ENCODE peak calls at places on chromosomes 16 and 17, in eight cellular contexts. C is AG04450, F is heart left ventricle, R is lower leg skin, G is GM12865, V is AG04449, X is PC-3, B is A549. O is an unnamed sample.

GRCh38 chr16:70737377-70738082 is 51.7 kb upstream of the MTSS2 start:
- DNase-seq in F (peak), B (no peak), C (peak), R (peak), G (peak), X (no peak), V (peak), O (no peak)

GRCh38 chr16:50021509-50021908 is 3.5 kb upstream of the CNEP1R1 start:
- DNase-seq in X (no peak), C (no peak), G (peak), F (no peak), R (no peak), B (peak), V (no peak), O (no peak)

GRCh38 chr17:10099051-10099571 is 99.3 kb downstream of the GAS7 start:
- DNase-seq in X (no peak), R (peak), G (no peak), F (no peak), V (peak), B (no peak), C (no peak), O (no peak)

GRCh38 chr17:78172284-78173024 is 4.1 kb downstream of the SYNGR2 start:
- DNase-seq in X (no peak), B (peak), V (no peak), C (no peak), G (peak), F (peak), R (peak), O (no peak)

GRCh38 chr17:33084755-33085154 is 93.1 kb downstream of the SPACA3 start:
- DNase-seq in X (no peak), V (no peak), G (no peak), F (no peak), C (no peak), B (no peak), R (no peak), O (no peak)

GRCh38 chr17:57574040-57574513 is 171.0 kb downstream of the CCDC182 start:
- DNase-seq in X (peak), R (no peak), G (no peak), B (no peak), V (no peak), F (peak), C (no peak), O (no peak)

GRCh38 chr16:65961491-65962143 is 404.9 kb upstream of the CDH5 start:
- DNase-seq in F (no peak), X (no peak), B (no peak), R (no peak), G (peak), C (no peak), V (no peak), O (no peak)

GRCh38 chr17:8574687-8575086 is 55.8 kb downstream of the MYH10 start:
- DNase-seq in B (peak), F (peak), R (no peak), X (no peak), C (no peak), G (no peak), V (no peak), O (no peak)

GRCh38 chr17:71084219-71084618 is 914.9 kb downstream of the KCNJ2 start:
- DNase-seq in V (no peak), C (no peak), B (peak), G (peak), X (peak), R (no peak), F (no peak), O (no peak)

GRCh38 chr17:78342438-78343098 is 17.3 kb downstream of the SOCS3 start:
- DNase-seq in V (no peak), B (peak), R (peak), F (peak), X (peak), G (no peak), C (no peak), O (no peak)

GRCh38 chr17:56917559-56918296 is 3.9 kb upstream of the TRIM25 start:
- DNase-seq in B (no peak), X (no peak), F (no peak), V (no peak), G (no peak), C (no peak), R (no peak), O (no peak)

GRCh38 chr16:30084096-30084815 is 7.5 kb downstream of the TBX6 start:
- DNase-seq in F (no peak), V (no peak), G (no peak), R (no peak), B (no peak), X (no peak), C (no peak), O (no peak)

GRCh38 chr16:76835319-76835718 is 355.7 kb upstream of the MON1B start:
- DNase-seq in B (peak), G (no peak), X (no peak), C (no peak), R (no peak), F (no peak), V (no peak), O (no peak)

GRCh38 chr16:89489040-89489721 is 1.2 kb downstream of the ANKRD11 start:
- DNase-seq in C (peak), B (peak), X (peak), G (peak), R (peak), F (peak), V (peak), O (peak)

GRCh38 chr17:19250421-19251141 is 13.4 kb downstream of the EPN2 start:
- DNase-seq in X (no peak), V (no peak), F (peak), G (no peak), B (no peak), C (no peak), R (peak), O (no peak)

GRCh38 chr16:80319181-80319580 is 221.6 kb upstream of the DYNLRB2 start:
- DNase-seq in C (no peak), G (peak), B (no peak), V (no peak), F (no peak), R (no peak), X (peak), O (no peak)

GRCh38 chr17:77924757-77925336 is 33.7 kb upstream of the TNRC6C start:
- DNase-seq in X (no peak), R (no peak), C (no peak), G (no peak), F (peak), V (no peak), B (no peak), O (no peak)

GRCh38 chr16:71867934-71868333 is 16.0 kb downstream of the ZNF821 start:
- DNase-seq in V (no peak), F (no peak), G (no peak), X (no peak), B (no peak), R (peak), C (no peak), O (no peak)

GRCh38 chr17:74599531-74599939 is 7.5 kb upstream of the CD300LD start:
- DNase-seq in F (no peak), X (no peak), G (no peak), R (no peak), V (no peak), C (no peak), B (no peak), O (no peak)

GRCh38 chr17:42670199-42670924 is 6.4 kb downstream of the PLEKHH3 start:
- DNase-seq in X (no peak), F (no peak), C (no peak), R (no peak), G (no peak), V (no peak), B (no peak), O (no peak)

GRCh38 chr17:76497979-76498885 is 3.0 kb downstream of the RHBDF2 start:
- DNase-seq in R (peak), G (peak), C (peak), F (peak), X (peak), B (peak), V (no peak), O (peak)

GRCh38 chr16:68354816-68355215 is 44.0 kb downstream of the PRMT7 start:
- DNase-seq in X (no peak), C (no peak), R (no peak), F (no peak), B (no peak), V (no peak), G (no peak), O (no peak)

GRCh38 chr16:68357521-68357922 is 46.7 kb downstream of the PRMT7 start:
- DNase-seq in F (no peak), R (no peak), G (no peak), C (no peak), V (no peak), X (no peak), B (no peak), O (no peak)

GRCh38 chr16:68356919-68357286 is 46.1 kb downstream of the PRMT7 start:
- DNase-seq in G (no peak), R (no peak), X (no peak), C (no peak), B (no peak), F (no peak), V (no peak), O (no peak)

GRCh38 chr16:68356249-68356918 is 45.6 kb downstream of the PRMT7 start:
- DNase-seq in C (no peak), F (no peak), B (no peak), V (no peak), G (peak), X (no peak), R (no peak), O (no peak)

DNA sequence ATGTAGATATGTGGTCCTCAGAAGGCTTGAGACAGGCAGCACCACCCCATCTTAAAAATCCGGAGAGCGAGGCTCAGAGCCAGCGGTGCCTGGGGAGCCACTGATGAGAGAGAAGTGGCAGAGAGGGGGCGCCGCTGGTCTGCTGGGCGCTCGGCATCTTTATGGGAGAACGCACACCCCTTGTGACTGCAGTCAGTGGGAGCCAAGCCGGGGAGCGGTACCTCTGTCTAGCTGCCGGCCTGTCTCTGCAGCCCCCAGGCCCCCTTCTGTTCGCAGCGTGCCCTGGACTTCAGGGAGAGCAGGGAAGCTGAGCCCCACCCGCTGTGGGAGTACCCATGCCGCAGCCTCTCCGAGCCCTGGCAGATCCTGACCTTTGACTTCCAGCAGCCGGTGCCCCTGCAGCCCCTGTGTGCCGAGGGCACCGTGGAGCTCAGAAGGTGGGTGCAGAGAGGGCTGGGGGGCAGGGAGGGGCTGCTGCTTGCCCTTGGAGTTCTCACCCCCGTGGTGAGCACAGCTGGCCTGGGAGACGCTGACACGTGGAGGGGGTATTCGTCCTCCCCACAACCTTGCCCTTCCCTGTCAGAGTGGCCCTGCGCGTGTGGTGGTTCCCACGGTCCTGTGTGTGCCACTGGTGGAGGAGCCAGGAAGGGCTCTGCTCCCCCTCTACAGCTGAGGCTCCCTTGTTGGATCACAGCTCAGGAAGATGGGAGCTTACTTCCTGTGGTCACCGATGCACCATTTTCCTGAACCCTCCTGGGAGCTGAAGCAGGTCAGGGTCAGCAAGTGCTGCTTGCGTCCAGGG is 44.8 kb downstream of the PRMT7 start:
- DNase-seq in X (no peak), R (no peak), F (no peak), G (peak), B (no peak), C (no peak), V (no peak), O (no peak)
- TF ChIP-seq CTCF in X (peak), R (no peak), F (no peak), G (no peak), B (no peak), C (no peak), V (no peak), O (no peak)

DNA sequence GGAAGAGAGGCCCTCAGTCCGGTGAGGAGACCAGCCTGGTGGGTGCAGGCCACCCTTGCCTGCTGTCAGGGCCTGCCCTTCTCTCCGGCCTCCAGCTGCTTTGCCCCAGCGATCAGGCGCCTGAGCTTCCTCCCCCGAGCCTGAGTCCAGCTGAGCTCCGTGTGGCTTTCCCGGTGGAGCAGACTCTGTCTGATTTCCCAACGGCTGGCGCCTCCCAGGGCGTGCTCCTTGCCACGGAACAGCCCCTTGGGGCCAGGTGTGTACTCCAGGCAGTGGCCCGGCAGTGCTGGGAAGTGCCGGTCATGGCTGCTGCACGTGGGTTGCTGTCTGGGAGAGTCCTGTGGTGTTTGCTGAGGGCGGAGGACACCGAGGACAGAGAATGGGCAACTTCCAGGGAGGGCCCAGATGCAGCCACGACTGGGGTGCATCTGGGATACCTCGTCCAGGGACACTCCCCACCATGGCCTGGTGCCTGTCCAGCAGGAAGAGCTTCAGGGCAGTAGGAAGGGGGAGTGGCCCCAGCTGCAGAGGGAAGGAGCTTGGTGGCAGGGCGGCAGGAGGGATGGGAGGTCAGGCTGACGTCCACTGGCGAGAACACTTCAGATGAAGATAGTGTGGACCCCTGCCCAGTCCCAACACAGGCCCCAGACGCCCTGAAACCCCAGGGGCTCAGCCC is 22.5 kb downstream of the METRNL start:
- DNase-seq in G (no peak), B (no peak), C (no peak), R (no peak), F (no peak), X (no peak), V (no peak), O (no peak)
- H3K4me3 ChIP-seq in G (no peak), B (no peak), C (no peak), R (no peak), F (no peak), X (no peak), V (no peak), O (no peak)

DNA sequence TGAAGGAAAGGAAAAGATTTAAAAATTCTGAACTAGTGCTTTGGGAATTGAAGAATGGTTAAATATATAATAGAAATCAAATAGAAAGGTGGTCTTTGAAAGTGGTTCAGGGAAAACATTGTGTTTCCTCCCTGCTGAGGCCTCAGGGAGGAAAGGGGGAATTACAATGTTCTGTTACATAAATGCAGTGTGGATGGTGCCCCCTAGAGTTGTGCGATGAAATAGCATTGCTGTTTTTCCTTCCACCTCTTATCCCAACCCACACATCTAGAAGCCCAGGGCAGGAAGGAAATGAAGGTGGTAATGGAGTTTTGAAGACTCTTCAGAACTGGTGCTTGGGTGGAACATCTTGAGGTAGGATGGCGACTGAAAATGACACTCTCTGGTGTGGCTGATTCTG is 6.4 kb upstream of the TOX3 start:
- DNase-seq in V (no peak), C (no peak), X (no peak), F (no peak), B (no peak), G (no peak), R (no peak), O (no peak)
- TF ChIP-seq CTCF in V (no peak), C (peak), X (no peak), F (no peak), B (peak), G (peak), R (no peak), O (peak)

GRCh38 chr16:58121132-58121531 is 8.0 kb downstream of the CFAP20 start:
- DNase-seq in X (no peak), C (no peak), V (no peak), R (peak), F (no peak), B (no peak), G (no peak), O (no peak)
- H3K4me3 ChIP-seq in X (no peak), C (no peak), V (no peak), R (no peak), F (no peak), B (no peak), G (no peak), O (peak)

GRCh38 chr16:67013823-67014640 is 14.9 kb upstream of the CBFB start:
- DNase-seq in F (peak), V (no peak), G (peak), R (peak), X (peak), C (no peak), B (no peak), O (no peak)
- TF ChIP-seq CTCF in F (peak), V (peak), G (peak), R (no peak), X (no peak), C (peak), B (no peak), O (peak)

GRCh38 chr16:68286153-68287074 is 22.1 kb downstream of the SLC7A6 start:
- DNase-seq in V (no peak), X (no peak), C (no peak), F (no peak), R (no peak), B (no peak), G (peak), O (no peak)
- H3K4me3 ChIP-seq in V (no peak), X (no peak), C (no peak), F (no peak), R (no peak), B (no peak), G (peak), O (no peak)

DNA sequence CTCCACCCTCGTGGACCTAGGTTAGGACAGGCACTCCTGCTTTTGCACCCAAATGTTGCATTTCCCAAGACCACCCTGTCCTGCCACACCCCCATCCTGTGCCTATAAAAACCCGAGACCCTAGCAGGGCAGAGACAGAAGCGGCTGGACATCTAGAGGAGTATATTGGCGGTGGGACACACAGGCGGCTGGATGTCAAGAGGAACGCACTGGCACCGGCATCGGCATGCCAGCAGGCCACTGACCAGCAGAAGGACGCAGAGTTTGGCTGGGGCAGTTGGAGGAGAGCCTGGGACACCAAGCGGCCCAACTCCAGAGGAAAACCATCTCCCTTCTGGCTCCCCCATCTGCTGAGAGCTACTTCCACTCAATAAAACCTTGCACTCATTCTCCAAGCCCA is 14.7 kb upstream of the WFIKKN2 start:
- DNase-seq in X (no peak), F (no peak), V (no peak), B (no peak), G (no peak), R (no peak), C (no peak), O (no peak)
- TF ChIP-seq CTCF in X (no peak), F (no peak), V (no peak), B (no peak), G (no peak), R (no peak), C (no peak), O (no peak)

O was measured in epithelial cell of proximal tubule.